ENCODE peak calls at places on chromosomes 16 and 17, in five cellular contexts. H is activated CD8-positive, alpha-beta T cell treated with anti-CD3 and anti-CD28 coated beads for 36 hours; U is psoas muscle; Z is tibial nerve; M is mammary epithelial cell. L is an unnamed sample.

GRCh38 chr17:83058478-83059167 is 20.8 kb upstream of the METRNL start:
- DNase-seq in Z (peak; percentile 1), M (no peak), U (peak; percentile 39), H (no peak), L (no peak)

GRCh38 chr16:14303182-14303618 is 232.1 kb downstream of the MRTFB start:
- DNase-seq in M (peak; percentile 26), U (no peak), H (no peak), Z (no peak), L (no peak)

GRCh38 chr16:1771864-1772361 is 570 bp upstream of the NME3 start:
- DNase-seq in Z (no peak), H (no peak), U (peak; percentile 56), M (no peak), L (no peak)

GRCh38 chr17:29591737-29592624 is 951 bp upstream of the ANKRD13B start:
- DNase-seq in M (peak; percentile 63), H (peak; percentile 85), U (peak; percentile 94), Z (peak; percentile 85), L (no peak)

GRCh38 chr16:55324491-55325447 is 766 bp downstream of the IRX6 start:
- DNase-seq in H (no peak), M (peak; percentile 22), Z (no peak), U (no peak), L (no peak)

GRCh38 chr17:50129303-50129945 is 536 bp downstream of the SAMD14 start:
- DNase-seq in H (peak; percentile 61), U (peak; percentile 76), M (no peak), Z (no peak), L (no peak)

GRCh38 chr17:71522383-71522782 is 598.4 kb upstream of the SOX9 start:
- DNase-seq in Z (no peak), M (peak; percentile 62), H (no peak), U (no peak), L (no peak)

GRCh38 chr17:76427457-76428231 is 25.3 kb downstream of the UBE2O start:
- DNase-seq in Z (no peak), M (no peak), H (no peak), U (no peak), L (peak; percentile 34)

GRCh38 chr17:42817866-42818265 is 6.2 kb downstream of the BECN1 start:
- DNase-seq in U (no peak), H (no peak), M (peak; percentile 79), Z (no peak), L (no peak)

GRCh38 chr16:3087243-3087791 is 11.8 kb downstream of the ZSCAN10 start:
- DNase-seq in H (no peak), U (peak; percentile 72), M (no peak), Z (no peak), L (no peak)
- TF ChIP-seq CTCF in H (peak; percentile 19), U (peak; percentile 12), M (peak; percentile 12), Z (no peak), L (peak; percentile 36)

GRCh38 chr17:18093616-18094408 is 6.1 kb downstream of the DRG2 start:
- DNase-seq in Z (no peak), M (peak; percentile 56), U (peak; percentile 92), H (peak; percentile 51), L (no peak)
- TF ChIP-seq CTCF in Z (no peak), M (peak; percentile 39), U (peak; percentile 42), H (no peak), L (peak; percentile 37)

GRCh38 chr17:3818786-3819185 is 17.8 kb upstream of the ITGAE start:
- DNase-seq in M (no peak), U (no peak), H (no peak), Z (no peak), L (no peak)
- TF ChIP-seq CTCF in M (no peak), U (no peak), H (no peak), Z (no peak), L (no peak)

DNA sequence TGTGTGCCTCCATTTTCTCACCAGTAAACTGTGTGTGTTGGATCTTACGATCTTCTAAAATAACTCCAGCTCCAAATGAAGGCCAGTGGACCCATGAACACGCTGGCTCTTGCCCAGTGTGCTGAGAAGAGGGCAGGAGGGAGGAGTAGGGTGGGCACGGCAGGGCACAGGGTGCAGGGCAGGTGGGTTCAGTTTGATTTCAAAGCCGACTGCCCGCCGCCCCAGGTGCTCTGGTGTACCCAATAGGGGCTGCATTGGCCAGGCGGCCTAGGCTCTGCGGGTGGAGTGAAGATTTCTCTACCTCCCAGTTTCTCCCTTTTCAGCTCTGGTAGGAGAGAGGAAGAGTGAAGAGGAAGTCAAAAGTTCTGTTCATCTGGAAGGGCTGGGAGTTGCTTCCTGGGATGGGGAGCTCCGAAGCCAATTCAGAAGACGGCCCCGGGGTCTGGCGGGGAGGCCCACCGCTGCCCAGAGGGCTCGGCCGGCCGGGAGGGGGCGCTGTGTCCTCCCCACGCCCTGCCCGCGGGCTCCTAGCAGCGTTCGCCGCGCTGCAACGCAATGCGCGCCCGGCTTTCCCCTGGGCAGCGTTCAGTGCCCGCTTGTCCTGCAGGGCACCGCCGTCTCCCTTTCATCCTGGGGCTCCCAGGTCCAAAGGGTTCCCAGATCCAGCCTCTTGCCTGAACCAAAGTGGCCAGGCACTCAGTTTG is 1.1 kb upstream of the CRHR1 start:
- DNase-seq in Z (no peak), U (peak; percentile 68), M (no peak), H (peak; percentile 57), L (no peak)
- TF ChIP-seq CTCF in Z (no peak), U (peak; percentile 45), M (no peak), H (peak; percentile 92), L (no peak)

DNA sequence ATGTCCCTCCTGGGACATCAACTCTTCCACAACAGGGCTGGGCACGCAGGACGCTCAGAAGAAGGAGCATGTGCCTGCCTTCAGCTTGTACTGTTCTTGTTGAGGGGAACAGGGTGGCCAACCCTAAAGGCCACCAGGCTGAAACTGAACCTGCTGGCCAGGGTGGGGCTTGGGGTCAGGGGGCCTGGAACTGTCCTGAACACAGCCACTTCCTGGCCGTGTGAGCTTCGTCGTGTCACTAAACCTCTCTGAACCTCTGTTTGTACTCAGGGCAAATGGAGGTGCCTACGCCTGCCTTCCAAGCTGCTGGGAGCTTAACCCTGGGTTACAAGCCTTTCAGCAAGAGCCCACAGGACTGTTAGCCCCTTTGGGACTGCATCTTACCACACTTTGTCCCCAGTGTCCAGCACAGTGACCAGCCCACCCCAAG is 6.7 kb downstream of the ARHGAP27 start:
- DNase-seq in M (no peak), Z (no peak), U (no peak), H (no peak), L (no peak)
- TF ChIP-seq CTCF in M (no peak), Z (no peak), U (no peak), H (no peak), L (no peak)

GRCh38 chr16:57609541-57610401 is 18.7 kb upstream of the ADGRG1 start:
- DNase-seq in M (no peak), U (no peak), Z (no peak), H (peak; percentile 95), L (no peak)
- TF ChIP-seq CTCF in M (peak; percentile 44), U (no peak), Z (no peak), H (no peak), L (no peak)

DNA sequence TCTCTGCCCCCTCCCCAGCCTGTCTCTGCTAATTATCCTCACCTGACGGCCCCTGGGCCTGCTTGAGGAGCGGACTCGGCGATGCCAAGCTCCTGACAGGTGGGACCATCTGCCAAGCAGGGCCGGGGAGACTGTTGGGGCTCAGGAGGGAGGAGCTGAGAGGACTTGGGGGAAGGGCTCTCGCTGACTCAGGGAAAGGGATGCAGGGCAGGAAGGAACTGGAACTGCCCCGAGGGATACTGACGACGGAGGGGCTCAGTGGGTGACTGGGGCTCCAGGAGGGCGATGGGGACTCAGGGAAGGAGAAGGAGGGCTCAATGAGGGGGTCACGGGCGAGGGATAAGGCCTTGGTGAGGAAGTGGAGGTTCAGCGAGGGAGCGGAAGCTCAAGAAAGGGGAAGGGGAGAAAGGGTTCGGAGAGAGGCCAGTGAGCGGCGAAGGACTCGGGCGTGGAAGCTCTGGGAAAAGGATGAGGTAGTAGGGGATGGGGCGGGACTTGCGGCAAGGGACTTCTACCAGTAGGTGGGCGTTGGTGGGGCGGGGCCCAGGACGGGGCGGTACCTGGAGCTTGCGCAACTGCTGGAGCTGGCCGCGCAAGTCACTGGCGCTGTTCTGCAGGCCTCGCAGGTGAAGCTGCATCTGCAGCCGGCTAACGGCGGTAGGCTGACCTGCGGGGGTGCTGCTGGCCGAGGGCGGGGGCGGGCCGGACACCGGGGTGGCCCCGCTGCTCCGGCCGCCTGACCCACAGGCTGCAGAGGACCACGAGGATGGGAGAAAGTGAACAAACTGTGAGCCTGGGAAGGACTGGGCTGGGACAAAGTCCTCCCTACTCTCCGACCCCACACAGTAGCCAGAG is 46.5 kb downstream of the SRCIN1 start:
- DNase-seq in U (peak; percentile 87), Z (peak; percentile 72), H (peak; percentile 96), M (peak; percentile 90), L (no peak)
- TF ChIP-seq CTCF in U (no peak), Z (peak; percentile 21), H (peak; percentile 34), M (peak; percentile 18), L (no peak)

DNA sequence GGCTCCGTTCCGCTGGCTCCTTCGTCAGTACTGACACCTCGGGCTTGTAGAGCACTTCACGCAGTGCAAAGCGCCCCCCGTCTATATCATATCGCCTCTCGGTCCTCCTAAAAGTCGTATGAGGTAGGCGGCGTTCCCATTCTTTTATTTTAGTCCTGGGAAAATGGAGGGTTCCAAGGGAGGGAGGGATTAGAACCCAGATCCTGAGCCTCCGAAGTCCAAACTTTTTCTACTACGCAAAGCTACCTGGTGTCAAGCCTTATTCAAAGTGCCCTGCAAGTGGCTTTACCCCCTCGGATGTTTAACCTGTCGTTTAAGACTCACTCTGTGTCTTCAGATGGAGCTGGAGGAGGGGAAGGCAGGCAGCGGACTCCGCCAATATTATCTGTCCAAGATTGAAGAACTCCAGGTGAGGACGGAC is 348 bp upstream of the FTSJ3 start:
- DNase-seq in M (no peak), H (no peak), Z (no peak), U (no peak), L (no peak)
- TF ChIP-seq CTCF in M (no peak), H (no peak), Z (peak; percentile 7), U (no peak), L (no peak)